ENCODE peak calls at places on chromosomes 13 and 19, in six cellular contexts. K, W, J, Z, F and P are unnamed samples.

GRCh38 chr19:29651622-29652394 is 13.5 kb upstream of the PLEKHF1 start:
- DNase-seq in Z (no peak), F (no peak), J (no peak), K (peak; percentile 12), W (no peak), P (peak; percentile 45)

GRCh38 chr13:109785141-109785891 is 1.1 kb downstream of the IRS2 start:
- DNase-seq in W (peak; percentile 57), K (peak; percentile 92), F (no peak), Z (peak; percentile 61), J (peak; percentile 67), P (peak; percentile 32)

GRCh38 chr19:426725-427445 is 17.9 kb upstream of the C2CD4C start:
- DNase-seq in K (no peak), W (no peak), J (no peak), Z (no peak), F (no peak), P (no peak)

GRCh38 chr19:33413426-33413725 is 39.9 kb downstream of the CEBPG start:
- DNase-seq in W (no peak), Z (no peak), K (no peak), F (no peak), J (peak; percentile 12), P (no peak)

GRCh38 chr19:19416280-19416679 is 10.8 kb downstream of the GATAD2A start:
- DNase-seq in W (no peak), F (no peak), J (no peak), K (no peak), Z (no peak), P (no peak)

GRCh38 chr13:46982856-46983582 is 86.2 kb upstream of the HTR2A start:
- DNase-seq in K (no peak), J (no peak), W (no peak), F (no peak), Z (no peak), P (no peak)

GRCh38 chr13:29402168-29402621 is 193.3 kb downstream of the SLC7A1 start:
- DNase-seq in Z (no peak), J (no peak), F (no peak), K (no peak), W (peak; percentile 44), P (no peak)

GRCh38 chr19:35789195-35789977 is 14.0 kb downstream of the ARHGAP33 start:
- DNase-seq in W (no peak), K (no peak), J (no peak), Z (no peak), F (no peak), P (no peak)

GRCh38 chr19:18865106-18865972 is 30.6 kb downstream of the CERS1 start:
- DNase-seq in F (no peak), W (no peak), Z (no peak), K (peak; percentile 72), J (no peak), P (no peak)

GRCh38 chr19:49591731-49592485 is 926 bp downstream of the PRR12 start:
- DNase-seq in Z (peak; percentile 40), J (peak; percentile 59), K (peak; percentile 89), W (peak; percentile 26), F (no peak), P (peak; percentile 92)

GRCh38 chr13:113863511-113864302 is at the start of gene GAS6:
- DNase-seq in W (no peak), Z (peak; percentile 72), J (peak; percentile 82), F (peak; percentile 58), K (no peak), P (no peak)

GRCh38 chr19:38512277-38512676 is 78.8 kb downstream of the RYR1 start:
- DNase-seq in W (no peak), J (no peak), F (no peak), Z (no peak), K (no peak), P (no peak)

GRCh38 chr13:23790591-23791170 is 98.5 kb downstream of the MIPEP start:
- DNase-seq in W (peak; percentile 82), K (no peak), F (no peak), J (no peak), Z (no peak), P (no peak)

GRCh38 chr19:39398297-39398864 is 7.2 kb downstream of the MED29 start:
- DNase-seq in K (peak; percentile 95), J (peak; percentile 88), Z (peak; percentile 73), F (no peak), W (peak; percentile 84), P (peak; percentile 91)

GRCh38 chr13:67844544-67844943 is 614.4 kb upstream of the PCDH9 start:
- DNase-seq in Z (no peak), F (no peak), W (no peak), K (no peak), J (no peak), P (no peak)

GRCh38 chr19:17865364-17866311 is 5.9 kb downstream of the RPL18A start:
- DNase-seq in W (no peak), Z (peak; percentile 78), K (no peak), J (no peak), F (no peak), P (no peak)

GRCh38 chr19:30293051-30293785 is 79.0 kb upstream of the ZNF536 start:
- DNase-seq in W (no peak), Z (no peak), K (no peak), J (no peak), F (no peak), P (no peak)

GRCh38 chr13:23960566-23961156 is 63.4 kb upstream of the C1QTNF9B start:
- DNase-seq in F (no peak), J (no peak), Z (no peak), K (no peak), W (peak; percentile 60), P (no peak)

GRCh38 chr13:41145136-41145908 is 12.7 kb upstream of the KBTBD6 start:
- DNase-seq in K (no peak), W (peak; percentile 74), J (no peak), F (no peak), Z (no peak), P (no peak)

GRCh38 chr19:52034051-52034728 is 6.0 kb upstream of the ZNF614 start:
- DNase-seq in W (peak; percentile 8), K (no peak), Z (no peak), F (no peak), J (no peak), P (no peak)

GRCh38 chr19:43781630-43782310 is 997 bp upstream of the KCNN4 start:
- DNase-seq in F (no peak), Z (no peak), K (no peak), J (no peak), W (no peak), P (no peak)

GRCh38 chr19:18029617-18030338 is 21.8 kb downstream of the ARRDC2 start:
- DNase-seq in F (peak; percentile 78), K (no peak), W (peak; percentile 32), Z (peak; percentile 61), J (peak; percentile 60), P (no peak)

GRCh38 chr13:33340631-33341030 is 55.1 kb upstream of the STARD13 start:
- DNase-seq in F (no peak), W (peak; percentile 52), Z (no peak), J (no peak), K (no peak), P (no peak)

GRCh38 chr13:41554626-41555386 is 97.5 kb downstream of the RGCC start:
- DNase-seq in W (no peak), J (no peak), K (peak; percentile 81), F (no peak), Z (no peak), P (no peak)

GRCh38 chr19:14979498-14980255 is at the start of gene SLC1A6:
- DNase-seq in Z (no peak), K (no peak), W (no peak), F (no peak), J (no peak), P (peak; percentile 72)

GRCh38 chr19:9935409-9936062 is 779 bp downstream of the OLFM2 start:
- DNase-seq in Z (no peak), J (no peak), K (no peak), W (no peak), F (no peak), P (no peak)

GRCh38 chr19:46431824-46432223 is 3.1 kb upstream of the PNMA8C start:
- DNase-seq in F (no peak), K (no peak), J (no peak), Z (no peak), W (no peak), P (no peak)

GRCh38 chr13:98731925-98732324 is 20.5 kb downstream of the SLC15A1 start:
- DNase-seq in W (no peak), Z (no peak), J (no peak), K (no peak), F (no peak), P (no peak)

GRCh38 chr19:33871605-33872004 is 74.9 kb downstream of the KCTD15 start:
- DNase-seq in F (no peak), W (no peak), K (no peak), Z (no peak), J (no peak), P (no peak)

GRCh38 chr13:44918323-44919102 is 70.8 kb downstream of the NUFIP1 start:
- DNase-seq in F (peak; percentile 87), J (peak; percentile 92), W (peak; percentile 97), Z (peak; percentile 87), K (peak; percentile 97), P (peak; percentile 97)
- TF ChIP-seq POLR2A in F (no peak), J (peak; percentile 42), W (peak; percentile 9), Z (no peak), K (no peak), P (no peak)

GRCh38 chr19:6800991-6801396 is 28.5 kb downstream of the VAV1 start:
- DNase-seq in W (peak; percentile 38), K (no peak), Z (no peak), J (no peak), F (no peak), P (no peak)

GRCh38 chr19:6802336-6803035 is 30.0 kb downstream of the VAV1 start:
- DNase-seq in W (no peak), K (peak; percentile 85), F (no peak), Z (peak; percentile 39), J (peak; percentile 59), P (peak; percentile 56)

GRCh38 chr19:6801397-6802086 is 29.0 kb downstream of the VAV1 start:
- DNase-seq in W (no peak), K (peak; percentile 96), Z (peak; percentile 65), J (peak; percentile 73), F (no peak), P (peak; percentile 28)

GRCh38 chr19:6806488-6806887 is 34.0 kb downstream of the VAV1 start:
- DNase-seq in K (no peak), J (no peak), Z (no peak), W (no peak), F (no peak), P (no peak)

GRCh38 chr19:6803036-6803404 is 30.5 kb downstream of the VAV1 start:
- DNase-seq in W (no peak), F (no peak), K (peak; percentile 76), J (no peak), Z (no peak), P (no peak)
- H3K4me3 ChIP-seq in W (no peak overlapping the region), F (no peak overlapping the region), K (no peak overlapping the region), J (no peak overlapping the region), Z (no peak overlapping the region), P (no peak overlapping the region)

DNA sequence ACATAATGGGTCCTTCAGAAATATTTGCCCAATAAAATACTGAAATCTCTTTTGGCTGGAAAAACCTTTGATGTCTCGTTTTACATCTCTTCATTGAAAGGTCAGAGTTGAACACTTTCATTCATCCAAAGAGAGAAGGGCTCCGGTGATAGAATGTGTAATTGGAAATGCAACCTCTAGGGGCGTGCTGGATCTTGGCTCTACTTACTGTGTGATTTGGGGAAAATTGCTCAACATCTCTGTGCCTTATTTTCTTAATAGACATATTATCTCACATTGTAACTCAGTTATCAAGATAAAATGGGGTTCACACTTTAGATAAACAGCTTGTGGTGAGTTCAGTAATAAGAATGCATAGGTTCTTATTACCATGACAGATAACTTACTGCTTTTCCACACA is 1444.1 kb downstream of the SLITRK5 start:
- DNase-seq in K (no peak), Z (no peak), J (no peak), F (no peak), W (no peak), P (no peak)
- TF ChIP-seq CTCF in K (no peak), Z (no peak), J (no peak), F (no peak), W (no peak), P (no peak)

GRCh38 chr13:78098249-78098648 is 179.6 kb upstream of the EDNRB start:
- DNase-seq in J (no peak), F (no peak), Z (no peak), W (no peak), K (no peak), P (no peak)
- TF ChIP-seq POLR2A in J (no peak), F (no peak), Z (no peak), W (no peak), K (no peak), P (no peak)